ENCODE peak calls at places on chromosomes 3 and 15, in six cellular contexts. One of them, this sample, is unnamed.

GRCh38 chr3:42014949-42015533 is 53.1 kb upstream of the ULK4 start:
- DNase-seq in NCI-H1417: no peak
- DNase-seq in astrocyte of the spinal cord: peak
- DNase-seq in EL: peak
- DNase-seq in stimulated activated CD4-positive, alpha-beta T cell treated with anti-CD3 and anti-CD28 coated beads, Interleukin-1b, Interleukin-23, amount 100 ng/mL, for 4 hours: no peak
- DNase-seq in HT-29: no peak
- DNase-seq in this sample: no peak

GRCh38 chr15:61835029-61835428 is 225.2 kb downstream of the VPS13C start:
- DNase-seq in EL: no peak
- DNase-seq in stimulated activated CD4-positive, alpha-beta T cell treated with anti-CD3 and anti-CD28 coated beads, Interleukin-1b, Interleukin-23, amount 100 ng/mL, for 4 hours: no peak
- DNase-seq in HT-29: no peak
- DNase-seq in astrocyte of the spinal cord: no peak
- DNase-seq in NCI-H1417: no peak
- DNase-seq in this sample: no peak

GRCh38 chr3:72194464-72194857 is 409.5 kb upstream of the PROK2 start:
- DNase-seq in EL: no peak
- DNase-seq in astrocyte of the spinal cord: no peak
- DNase-seq in stimulated activated CD4-positive, alpha-beta T cell treated with anti-CD3 and anti-CD28 coated beads, Interleukin-1b, Interleukin-23, amount 100 ng/mL, for 4 hours: no peak
- DNase-seq in NCI-H1417: no peak
- DNase-seq in HT-29: no peak
- DNase-seq in this sample: no peak

GRCh38 chr3:136802481-136802996 is 16.4 kb upstream of the SLC35G2 start:
- DNase-seq in astrocyte of the spinal cord: peak
- DNase-seq in EL: no peak
- DNase-seq in stimulated activated CD4-positive, alpha-beta T cell treated with anti-CD3 and anti-CD28 coated beads, Interleukin-1b, Interleukin-23, amount 100 ng/mL, for 4 hours: no peak
- DNase-seq in HT-29: peak
- DNase-seq in NCI-H1417: peak
- DNase-seq in this sample: no peak

GRCh38 chr15:28123408-28124023 is 24.4 kb upstream of the OCA2 start:
- DNase-seq in stimulated activated CD4-positive, alpha-beta T cell treated with anti-CD3 and anti-CD28 coated beads, Interleukin-1b, Interleukin-23, amount 100 ng/mL, for 4 hours: no peak
- DNase-seq in HT-29: peak
- DNase-seq in astrocyte of the spinal cord: peak
- DNase-seq in NCI-H1417: peak
- DNase-seq in EL: peak
- DNase-seq in this sample: peak

GRCh38 chr15:72916939-72917338 is 133.4 kb upstream of the ADPGK start:
- DNase-seq in astrocyte of the spinal cord: peak
- DNase-seq in EL: no peak
- DNase-seq in HT-29: peak
- DNase-seq in NCI-H1417: peak
- DNase-seq in stimulated activated CD4-positive, alpha-beta T cell treated with anti-CD3 and anti-CD28 coated beads, Interleukin-1b, Interleukin-23, amount 100 ng/mL, for 4 hours: no peak
- DNase-seq in this sample: no peak

GRCh38 chr3:16842710-16843270 is 42.0 kb upstream of the PLCL2 start:
- DNase-seq in HT-29: peak
- DNase-seq in NCI-H1417: no peak
- DNase-seq in stimulated activated CD4-positive, alpha-beta T cell treated with anti-CD3 and anti-CD28 coated beads, Interleukin-1b, Interleukin-23, amount 100 ng/mL, for 4 hours: no peak
- DNase-seq in EL: no peak
- DNase-seq in astrocyte of the spinal cord: no peak
- DNase-seq in this sample: no peak

GRCh38 chr3:54065140-54065539 is 57.2 kb upstream of the CACNA2D3 start:
- DNase-seq in astrocyte of the spinal cord: no peak
- DNase-seq in EL: no peak
- DNase-seq in NCI-H1417: no peak
- DNase-seq in stimulated activated CD4-positive, alpha-beta T cell treated with anti-CD3 and anti-CD28 coated beads, Interleukin-1b, Interleukin-23, amount 100 ng/mL, for 4 hours: no peak
- DNase-seq in HT-29: no peak
- DNase-seq in this sample: no peak

GRCh38 chr3:53703630-53704362 is 142.4 kb downstream of the CHDH start:
- DNase-seq in NCI-H1417: no peak
- DNase-seq in EL: no peak
- DNase-seq in HT-29: no peak
- DNase-seq in astrocyte of the spinal cord: no peak
- DNase-seq in stimulated activated CD4-positive, alpha-beta T cell treated with anti-CD3 and anti-CD28 coated beads, Interleukin-1b, Interleukin-23, amount 100 ng/mL, for 4 hours: no peak
- DNase-seq in this sample: no peak

This sample was measured in hepatic stellate cell.